ENCODE peak calls at places on chromosomes 13 and 19, in nine cellular contexts. V, R, H, T, X, Q, U, W and E are unnamed samples.

GRCh38 chr13:50068508-50068907 is 53.3 kb downstream of the KCNRG start:
- DNase-seq in V (no peak), R (no peak), H (no peak), T (no peak), X (no peak), Q (no peak), U (no peak), W (no peak), E (no peak)

GRCh38 chr19:32287086-32287485 is 58.3 kb upstream of the ZNF507 start:
- DNase-seq in V (no peak), R (no peak), H (no peak), T (no peak), X (no peak), Q (no peak), U (no peak), W (no peak), E (no peak)

GRCh38 chr13:75829874-75830273 is 193.7 kb downstream of the LMO7 start:
- DNase-seq in V (no peak), R (no peak), H (no peak), T (no peak), X (no peak), Q (no peak), U (no peak), W (peak), E (no peak)

GRCh38 chr19:16018801-16019551 is 57.3 kb upstream of the TPM4 start:
- DNase-seq in V (no peak), R (no peak), H (no peak), T (no peak), X (no peak), Q (no peak), U (no peak), W (no peak), E (no peak)

GRCh38 chr13:76942363-76942762 is 5.9 kb upstream of the ACOD1 start:
- DNase-seq in V (no peak), R (no peak), H (no peak), T (no peak), X (no peak), Q (no peak), U (no peak), W (no peak), E (no peak)

GRCh38 chr19:49677232-49677881 is at the start of gene PRMT1:
- DNase-seq in V (no peak), R (peak), H (no peak), T (peak), X (no peak), Q (peak), U (no peak), W (no peak), E (peak)

GRCh38 chr19:16259385-16260159 is 61.9 kb downstream of the AP1M1 start:
- DNase-seq in V (peak), R (peak), H (no peak), T (no peak), X (no peak), Q (no peak), U (no peak), W (no peak), E (no peak)

GRCh38 chr19:52270266-52270885 is 989 bp downstream of the ZNF766 start:
- DNase-seq in V (no peak), R (peak), H (peak), T (peak), X (no peak), Q (no peak), U (no peak), W (peak), E (no peak)

GRCh38 chr19:16228637-16229321 is 31.1 kb downstream of the AP1M1 start:
- DNase-seq in V (no peak), R (no peak), H (no peak), T (no peak), X (no peak), Q (no peak), U (no peak), W (no peak), E (no peak)

GRCh38 chr13:47886314-47886713 is 114.8 kb downstream of the SUCLA2 start:
- DNase-seq in V (no peak), R (no peak), H (no peak), T (no peak), X (no peak), Q (no peak), U (no peak), W (no peak), E (no peak)

GRCh38 chr13:39604736-39605135 is 1.7 kb upstream of the LHFPL6 start:
- DNase-seq in V (no peak), R (no peak), H (no peak), T (no peak), X (no peak), Q (no peak), U (no peak), W (no peak), E (no peak)

GRCh38 chr13:39602277-39602613 is 748 bp downstream of the LHFPL6 start:
- DNase-seq in V (no peak), R (no peak), H (no peak), T (no peak), X (no peak), Q (no peak), U (no peak), W (no peak), E (no peak)

GRCh38 chr13:39601636-39602035 is 1.4 kb downstream of the LHFPL6 start:
- DNase-seq in V (no peak), R (no peak), H (no peak), T (no peak), X (no peak), Q (no peak), U (no peak), W (no peak), E (no peak)

GRCh38 chr13:39602614-39603366 is at the start of gene LHFPL6:
- DNase-seq in V (peak), R (peak), H (peak), T (peak), X (peak), Q (peak), U (peak), W (peak), E (peak)

GRCh38 chr13:39603424-39603947 is 493 bp upstream of the LHFPL6 start:
- DNase-seq in V (no peak), R (no peak), H (no peak), T (no peak), X (no peak), Q (peak), U (no peak), W (peak), E (no peak)
- TF ChIP-seq CTCF in V (no peak), R (no peak), H (no peak), T (no peak), X (no peak), Q (no peak), U (no peak), W (no peak), E (no peak)

GRCh38 chr19:2461751-2462634 is 5.2 kb upstream of the LMNB2 start:
- DNase-seq in V (no peak), R (peak), H (peak), T (peak), X (no peak), Q (peak), U (no peak), W (peak), E (no peak)
- TF ChIP-seq CTCF in V (peak), R (peak), H (no peak), T (no peak), X (peak), Q (no peak), U (peak), W (no peak), E (no peak)

GRCh38 chr19:23758187-23759074 is at the start of gene ZNF681:
- DNase-seq in V (peak), R (peak), H (peak), T (peak), X (peak), Q (peak), U (peak), W (peak), E (peak)
- TF ChIP-seq CTCF in V (peak), R (peak), H (peak), T (no peak), X (peak), Q (no peak), U (no peak), W (no peak), E (peak)

GRCh38 chr19:39765091-39766076 is 13.3 kb upstream of the LEUTX start:
- DNase-seq in V (no peak), R (no peak), H (peak), T (peak), X (peak), Q (peak), U (no peak), W (peak), E (no peak)
- TF ChIP-seq CTCF in V (peak), R (peak), H (peak), T (peak), X (peak), Q (peak), U (peak), W (peak), E (peak)

DNA sequence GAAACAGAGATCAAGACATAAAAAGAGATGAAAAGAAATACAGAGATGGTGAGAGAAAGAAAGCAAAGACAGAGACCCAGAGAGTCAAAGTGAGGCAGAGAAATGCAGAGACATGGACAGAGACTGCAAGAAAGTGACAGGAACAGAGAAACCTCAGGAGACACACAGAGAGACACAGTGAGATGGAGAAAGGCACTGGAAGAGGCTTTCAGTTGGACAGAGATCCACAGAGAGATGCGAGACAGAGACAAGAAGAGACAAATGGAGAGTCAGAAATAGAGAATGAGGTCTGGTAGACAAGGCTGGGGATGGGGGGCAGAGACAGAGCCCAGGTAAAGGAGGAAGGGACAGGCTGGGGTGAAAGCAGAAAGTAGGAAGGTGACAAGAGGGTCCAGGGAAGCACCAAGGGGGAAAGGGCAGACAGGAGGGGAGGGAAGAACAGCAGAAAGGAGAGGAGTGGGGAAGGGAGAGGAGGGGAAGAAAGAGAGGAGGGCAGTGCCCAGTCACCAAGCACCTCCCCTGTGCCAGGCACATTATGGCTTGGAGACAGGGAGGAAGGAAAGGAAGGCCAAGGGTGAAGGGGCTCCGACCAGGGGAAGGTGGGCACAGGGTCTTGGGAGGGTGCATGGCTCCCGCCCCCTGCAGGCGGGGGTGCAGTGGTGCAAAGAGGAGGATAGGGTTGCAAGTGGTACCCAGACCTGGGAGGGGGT is 38.5 kb downstream of the DEDD2 start:
- DNase-seq in V (no peak), R (no peak), H (no peak), T (peak), X (no peak), Q (no peak), U (no peak), W (no peak), E (no peak)
- TF ChIP-seq CTCF in V (peak), R (peak), H (no peak), T (no peak), X (peak), Q (peak), U (peak), W (peak), E (peak)

GRCh38 chr19:35055715-35056179 is 14.2 kb downstream of the HPN start:
- DNase-seq in V (no peak), R (no peak), H (peak), T (peak), X (no peak), Q (peak), U (no peak), W (no peak), E (no peak)
- TF ChIP-seq CTCF in V (peak), R (peak), H (peak), T (peak), X (peak), Q (peak), U (no peak), W (peak), E (peak)

DNA sequence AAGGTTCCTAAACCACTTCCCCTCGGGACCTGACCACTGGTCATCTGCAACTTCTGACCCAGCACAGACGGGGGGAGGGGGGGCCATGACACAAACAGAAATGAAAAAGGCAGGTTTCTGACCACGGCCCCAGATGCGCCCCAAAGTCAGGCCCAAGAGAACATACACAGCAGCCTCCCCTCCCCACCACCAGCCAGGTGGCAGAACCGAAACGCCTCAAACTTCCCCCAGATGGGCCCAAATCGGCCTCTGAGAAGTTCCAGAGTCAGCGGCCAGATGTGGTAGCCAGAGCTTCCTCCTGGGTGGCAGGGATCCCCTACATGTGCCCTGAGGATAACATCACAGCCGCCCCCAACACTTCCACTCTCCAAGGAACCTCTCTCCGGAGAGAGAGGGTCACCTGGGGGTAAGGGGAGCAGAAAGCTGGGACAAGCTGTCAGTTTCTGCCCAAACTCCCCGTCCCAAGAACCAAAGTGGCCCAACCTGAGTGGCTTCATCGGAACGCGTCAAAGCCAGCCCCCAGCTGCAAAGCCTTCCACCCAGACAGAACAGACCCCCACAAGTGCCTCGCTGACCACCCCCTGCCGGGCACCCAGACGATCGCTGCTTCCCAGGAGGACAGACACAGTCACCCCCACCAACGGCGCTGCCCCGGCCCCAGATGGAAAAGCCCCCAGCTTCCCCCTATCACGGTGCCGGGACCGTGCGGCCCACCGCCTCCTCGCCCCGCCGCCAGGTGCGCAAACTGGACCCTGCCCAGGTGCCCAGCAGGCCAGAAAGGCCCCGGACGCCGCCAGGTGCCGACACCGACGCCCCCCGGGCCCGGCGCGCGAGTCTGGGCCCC is 800 bp downstream of the ELL start:
- DNase-seq in V (peak), R (peak), H (no peak), T (no peak), X (no peak), Q (no peak), U (no peak), W (no peak), E (no peak)
- TF ChIP-seq CTCF in V (peak), R (no peak), H (no peak), T (peak), X (peak), Q (no peak), U (no peak), W (no peak), E (peak)

DNA sequence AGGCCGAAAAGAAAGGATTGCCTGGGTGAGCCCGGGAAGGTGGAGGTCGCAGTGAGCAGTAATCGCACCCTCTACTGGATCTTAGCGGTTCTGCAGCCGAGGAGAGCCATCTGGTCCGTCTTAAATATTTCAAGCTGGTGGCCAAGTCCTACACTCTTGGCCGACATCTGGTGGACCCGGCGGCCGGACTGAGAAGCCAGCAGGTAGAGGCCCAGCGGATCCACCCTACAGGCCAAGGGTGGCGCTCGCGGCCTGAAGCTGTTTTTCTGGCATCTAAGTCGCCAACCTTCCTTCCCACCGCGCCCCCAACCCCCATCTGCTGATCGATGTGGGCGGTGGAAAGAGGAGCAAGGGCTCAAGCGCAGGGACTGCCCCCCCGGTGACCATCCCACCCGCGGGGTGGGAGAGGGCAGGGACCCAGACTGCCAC is 46.5 kb upstream of the ZNF730 start:
- DNase-seq in V (no peak), R (no peak), H (no peak), T (no peak), X (peak), Q (no peak), U (no peak), W (peak), E (no peak)
- TF ChIP-seq CTCF in V (peak), R (peak), H (no peak), T (no peak), X (peak), Q (peak), U (peak), W (peak), E (no peak)

GRCh38 chr13:36207672-36208071 is 6.7 kb downstream of the SOHLH2 start:
- DNase-seq in V (no peak), R (no peak), H (no peak), T (no peak), X (no peak), Q (no peak), U (no peak), W (no peak), E (no peak)
- TF ChIP-seq CTCF in V (no peak), R (no peak), H (no peak), T (no peak), X (no peak), Q (peak), U (no peak), W (no peak), E (no peak)